ENCODE peak calls at places on chromosomes 4 and X, in eight cellular contexts. One of them, this sample, is unnamed.

GRCh38 chr4:80202784-80203553 is 5.7 kb downstream of the PRDM8 start:
- DNase-seq in CD4-positive, alpha-beta memory T cell: peak
- DNase-seq in posterior cingulate gyrus: no peak
- DNase-seq in mesendoderm: peak
- DNase-seq in cortex of kidney: no peak
- DNase-seq in naive thymus-derived CD8-positive, alpha-beta T cell: peak
- DNase-seq in anterior cingulate cortex: no peak
- DNase-seq in naive thymus-derived CD4-positive, alpha-beta T cell: peak
- DNase-seq in this sample: peak

GRCh38 chr4:72997409-72997808 is 72.1 kb downstream of the COX18 start:
- DNase-seq in CD4-positive, alpha-beta memory T cell: no peak
- DNase-seq in cortex of kidney: no peak
- DNase-seq in naive thymus-derived CD8-positive, alpha-beta T cell: no peak
- DNase-seq in anterior cingulate cortex: no peak
- DNase-seq in posterior cingulate gyrus: no peak
- DNase-seq in naive thymus-derived CD4-positive, alpha-beta T cell: no peak
- DNase-seq in mesendoderm: peak
- DNase-seq in this sample: no peak

GRCh38 chr4:123874044-123874443 is 477.4 kb downstream of the SPRY1 start:
- DNase-seq in naive thymus-derived CD8-positive, alpha-beta T cell: no peak
- DNase-seq in mesendoderm: no peak
- DNase-seq in CD4-positive, alpha-beta memory T cell: no peak
- DNase-seq in anterior cingulate cortex: no peak
- DNase-seq in posterior cingulate gyrus: no peak
- DNase-seq in naive thymus-derived CD4-positive, alpha-beta T cell: no peak
- DNase-seq in cortex of kidney: no peak
- DNase-seq in this sample: no peak

GRCh38 chr4:26220704-26221103 is 100.1 kb upstream of the RBPJ start:
- DNase-seq in anterior cingulate cortex: no peak
- DNase-seq in naive thymus-derived CD4-positive, alpha-beta T cell: no peak
- DNase-seq in mesendoderm: no peak
- DNase-seq in naive thymus-derived CD8-positive, alpha-beta T cell: no peak
- DNase-seq in CD4-positive, alpha-beta memory T cell: no peak
- DNase-seq in posterior cingulate gyrus: no peak
- DNase-seq in cortex of kidney: no peak
- DNase-seq in this sample: peak

GRCh38 chr4:15691346-15692140 is 9.9 kb downstream of the FAM200B start:
- DNase-seq in naive thymus-derived CD8-positive, alpha-beta T cell: no peak
- DNase-seq in cortex of kidney: no peak
- DNase-seq in posterior cingulate gyrus: no peak
- DNase-seq in naive thymus-derived CD4-positive, alpha-beta T cell: no peak
- DNase-seq in anterior cingulate cortex: no peak
- DNase-seq in mesendoderm: no peak
- DNase-seq in CD4-positive, alpha-beta memory T cell: no peak
- DNase-seq in this sample: peak

GRCh38 chr4:3706565-3707422 is 59.4 kb upstream of the ADRA2C start:
- DNase-seq in mesendoderm: no peak
- DNase-seq in CD4-positive, alpha-beta memory T cell: no peak
- DNase-seq in naive thymus-derived CD8-positive, alpha-beta T cell: no peak
- DNase-seq in naive thymus-derived CD4-positive, alpha-beta T cell: no peak
- DNase-seq in cortex of kidney: no peak
- DNase-seq in posterior cingulate gyrus: no peak
- DNase-seq in anterior cingulate cortex: no peak
- DNase-seq in this sample: no peak

GRCh38 chr4:73895201-73896177 is 26.3 kb downstream of the CXCL1 start:
- DNase-seq in naive thymus-derived CD8-positive, alpha-beta T cell: no peak
- DNase-seq in naive thymus-derived CD4-positive, alpha-beta T cell: no peak
- DNase-seq in CD4-positive, alpha-beta memory T cell: no peak
- DNase-seq in mesendoderm: no peak
- DNase-seq in posterior cingulate gyrus: no peak
- DNase-seq in anterior cingulate cortex: no peak
- DNase-seq in cortex of kidney: no peak
- DNase-seq in this sample: no peak

GRCh38 chr4:124415206-124415605 is 297.3 kb downstream of the ANKRD50 start:
- DNase-seq in naive thymus-derived CD4-positive, alpha-beta T cell: no peak
- DNase-seq in cortex of kidney: no peak
- DNase-seq in mesendoderm: no peak
- DNase-seq in anterior cingulate cortex: no peak
- DNase-seq in CD4-positive, alpha-beta memory T cell: no peak
- DNase-seq in naive thymus-derived CD8-positive, alpha-beta T cell: no peak
- DNase-seq in posterior cingulate gyrus: no peak
- DNase-seq in this sample: no peak

GRCh38 chr4:55781809-55782208 is 37.8 kb upstream of the EXOC1L start:
- DNase-seq in naive thymus-derived CD4-positive, alpha-beta T cell: no peak
- DNase-seq in cortex of kidney: no peak
- DNase-seq in CD4-positive, alpha-beta memory T cell: no peak
- DNase-seq in mesendoderm: no peak
- DNase-seq in naive thymus-derived CD8-positive, alpha-beta T cell: no peak
- DNase-seq in anterior cingulate cortex: no peak
- DNase-seq in posterior cingulate gyrus: no peak
- DNase-seq in this sample: no peak

GRCh38 chr4:154630307-154630706 is 17.9 kb upstream of the FGG start:
- DNase-seq in CD4-positive, alpha-beta memory T cell: no peak
- DNase-seq in anterior cingulate cortex: no peak
- DNase-seq in posterior cingulate gyrus: no peak
- DNase-seq in naive thymus-derived CD4-positive, alpha-beta T cell: no peak
- DNase-seq in naive thymus-derived CD8-positive, alpha-beta T cell: no peak
- DNase-seq in mesendoderm: no peak
- DNase-seq in cortex of kidney: no peak
- DNase-seq in this sample: no peak

GRCh38 chrX:103607385-103608304 is at the start of gene TCEAL3:
- DNase-seq in mesendoderm: peak
- DNase-seq in naive thymus-derived CD8-positive, alpha-beta T cell: peak
- DNase-seq in anterior cingulate cortex: peak
- DNase-seq in CD4-positive, alpha-beta memory T cell: peak
- DNase-seq in cortex of kidney: peak
- DNase-seq in posterior cingulate gyrus: peak
- DNase-seq in naive thymus-derived CD4-positive, alpha-beta T cell: peak
- DNase-seq in this sample: no peak

GRCh38 chr4:109589119-109589518 is 29.1 kb downstream of the MCUB start:
- DNase-seq in posterior cingulate gyrus: no peak
- DNase-seq in mesendoderm: peak
- DNase-seq in naive thymus-derived CD4-positive, alpha-beta T cell: no peak
- DNase-seq in naive thymus-derived CD8-positive, alpha-beta T cell: no peak
- DNase-seq in cortex of kidney: no peak
- DNase-seq in CD4-positive, alpha-beta memory T cell: no peak
- DNase-seq in anterior cingulate cortex: no peak
- DNase-seq in this sample: no peak

GRCh38 chr4:7166286-7166685 is 26.1 kb upstream of the SORCS2 start:
- DNase-seq in cortex of kidney: no peak
- DNase-seq in naive thymus-derived CD4-positive, alpha-beta T cell: no peak
- DNase-seq in anterior cingulate cortex: no peak
- DNase-seq in naive thymus-derived CD8-positive, alpha-beta T cell: no peak
- DNase-seq in CD4-positive, alpha-beta memory T cell: no peak
- DNase-seq in posterior cingulate gyrus: no peak
- DNase-seq in mesendoderm: no peak
- DNase-seq in this sample: no peak

GRCh38 chr4:158783775-158784174 is 14.9 kb downstream of the FNIP2 start:
- DNase-seq in CD4-positive, alpha-beta memory T cell: no peak
- DNase-seq in anterior cingulate cortex: no peak
- DNase-seq in cortex of kidney: no peak
- DNase-seq in mesendoderm: no peak
- DNase-seq in naive thymus-derived CD4-positive, alpha-beta T cell: no peak
- DNase-seq in naive thymus-derived CD8-positive, alpha-beta T cell: no peak
- DNase-seq in posterior cingulate gyrus: no peak
- DNase-seq in this sample: peak

GRCh38 chrX:42846741-42847140 is 68.8 kb upstream of the PPP1R2C start:
- DNase-seq in posterior cingulate gyrus: no peak
- DNase-seq in anterior cingulate cortex: no peak
- DNase-seq in mesendoderm: no peak
- DNase-seq in naive thymus-derived CD4-positive, alpha-beta T cell: no peak
- DNase-seq in CD4-positive, alpha-beta memory T cell: no peak
- DNase-seq in naive thymus-derived CD8-positive, alpha-beta T cell: no peak
- DNase-seq in cortex of kidney: no peak
- DNase-seq in this sample: no peak

GRCh38 chr4:144190009-144190408 is 49.5 kb upstream of the GYPA start:
- DNase-seq in anterior cingulate cortex: no peak
- DNase-seq in mesendoderm: no peak
- DNase-seq in posterior cingulate gyrus: no peak
- DNase-seq in naive thymus-derived CD4-positive, alpha-beta T cell: no peak
- DNase-seq in naive thymus-derived CD8-positive, alpha-beta T cell: no peak
- DNase-seq in cortex of kidney: no peak
- DNase-seq in CD4-positive, alpha-beta memory T cell: no peak
- DNase-seq in this sample: no peak

GRCh38 chr4:4714330-4714729 is 145.1 kb upstream of the MSX1 start:
- DNase-seq in naive thymus-derived CD8-positive, alpha-beta T cell: no peak
- DNase-seq in posterior cingulate gyrus: no peak
- DNase-seq in anterior cingulate cortex: no peak
- DNase-seq in naive thymus-derived CD4-positive, alpha-beta T cell: no peak
- DNase-seq in cortex of kidney: no peak
- DNase-seq in CD4-positive, alpha-beta memory T cell: no peak
- DNase-seq in mesendoderm: peak
- DNase-seq in this sample: no peak

GRCh38 chr4:183873389-183874185 is 31.5 kb upstream of the STOX2 start:
- DNase-seq in CD4-positive, alpha-beta memory T cell: no peak
- DNase-seq in mesendoderm: no peak
- DNase-seq in posterior cingulate gyrus: no peak
- DNase-seq in anterior cingulate cortex: no peak
- DNase-seq in naive thymus-derived CD4-positive, alpha-beta T cell: no peak
- DNase-seq in cortex of kidney: no peak
- DNase-seq in naive thymus-derived CD8-positive, alpha-beta T cell: no peak
- DNase-seq in this sample: peak

GRCh38 chr4:139825523-139826014 is 159.9 kb downstream of the MGST2 start:
- DNase-seq in posterior cingulate gyrus: no peak
- DNase-seq in naive thymus-derived CD8-positive, alpha-beta T cell: no peak
- DNase-seq in anterior cingulate cortex: no peak
- DNase-seq in cortex of kidney: no peak
- DNase-seq in naive thymus-derived CD4-positive, alpha-beta T cell: no peak
- DNase-seq in mesendoderm: peak
- DNase-seq in CD4-positive, alpha-beta memory T cell: no peak
- DNase-seq in this sample: no peak

GRCh38 chr4:134632056-134632455 is 430.5 kb upstream of the PABPC4L start:
- DNase-seq in mesendoderm: no peak
- DNase-seq in naive thymus-derived CD8-positive, alpha-beta T cell: no peak
- DNase-seq in CD4-positive, alpha-beta memory T cell: no peak
- DNase-seq in anterior cingulate cortex: no peak
- DNase-seq in posterior cingulate gyrus: no peak
- DNase-seq in naive thymus-derived CD4-positive, alpha-beta T cell: no peak
- DNase-seq in cortex of kidney: no peak
- DNase-seq in this sample: no peak

GRCh38 chr4:41696131-41696530 is 52.4 kb downstream of the PHOX2B start:
- DNase-seq in cortex of kidney: no peak
- DNase-seq in anterior cingulate cortex: no peak
- DNase-seq in CD4-positive, alpha-beta memory T cell: no peak
- DNase-seq in mesendoderm: no peak
- DNase-seq in naive thymus-derived CD8-positive, alpha-beta T cell: no peak
- DNase-seq in naive thymus-derived CD4-positive, alpha-beta T cell: no peak
- DNase-seq in posterior cingulate gyrus: no peak
- DNase-seq in this sample: no peak

GRCh38 chr4:140851032-140851636 is 94.9 kb upstream of the TBC1D9 start:
- DNase-seq in mesendoderm: peak
- DNase-seq in naive thymus-derived CD4-positive, alpha-beta T cell: no peak
- DNase-seq in CD4-positive, alpha-beta memory T cell: peak
- DNase-seq in cortex of kidney: no peak
- DNase-seq in anterior cingulate cortex: peak
- DNase-seq in naive thymus-derived CD8-positive, alpha-beta T cell: peak
- DNase-seq in posterior cingulate gyrus: peak
- DNase-seq in this sample: peak

GRCh38 chr4:173958445-173958844 is 325.0 kb downstream of the FBXO8 start:
- DNase-seq in cortex of kidney: no peak
- DNase-seq in naive thymus-derived CD8-positive, alpha-beta T cell: no peak
- DNase-seq in naive thymus-derived CD4-positive, alpha-beta T cell: no peak
- DNase-seq in CD4-positive, alpha-beta memory T cell: no peak
- DNase-seq in posterior cingulate gyrus: no peak
- DNase-seq in anterior cingulate cortex: no peak
- DNase-seq in mesendoderm: no peak
- DNase-seq in this sample: peak

GRCh38 chr4:16226816-16227461 is 668 bp upstream of the TAPT1 start:
- DNase-seq in naive thymus-derived CD8-positive, alpha-beta T cell: peak
- DNase-seq in naive thymus-derived CD4-positive, alpha-beta T cell: peak
- DNase-seq in mesendoderm: peak
- DNase-seq in posterior cingulate gyrus: peak
- DNase-seq in anterior cingulate cortex: no peak
- DNase-seq in cortex of kidney: no peak
- DNase-seq in CD4-positive, alpha-beta memory T cell: peak
- DNase-seq in this sample: no peak

GRCh38 chr4:107906458-107907100 is 24.8 kb upstream of the CYP2U1 start:
- DNase-seq in naive thymus-derived CD4-positive, alpha-beta T cell: no peak
- DNase-seq in cortex of kidney: no peak
- DNase-seq in mesendoderm: no peak
- DNase-seq in naive thymus-derived CD8-positive, alpha-beta T cell: no peak
- DNase-seq in CD4-positive, alpha-beta memory T cell: no peak
- DNase-seq in posterior cingulate gyrus: no peak
- DNase-seq in anterior cingulate cortex: no peak
- DNase-seq in this sample: no peak

GRCh38 chrX:139967300-139967699 is 2.0 kb upstream of the CXorf66 start:
- DNase-seq in naive thymus-derived CD4-positive, alpha-beta T cell: no peak
- DNase-seq in anterior cingulate cortex: no peak
- DNase-seq in CD4-positive, alpha-beta memory T cell: no peak
- DNase-seq in mesendoderm: peak
- DNase-seq in cortex of kidney: no peak
- DNase-seq in naive thymus-derived CD8-positive, alpha-beta T cell: no peak
- DNase-seq in posterior cingulate gyrus: no peak
- DNase-seq in this sample: no peak

GRCh38 chr4:98092833-98093439 is 50.3 kb downstream of the STPG2 start:
- DNase-seq in posterior cingulate gyrus: no peak
- DNase-seq in mesendoderm: peak
- DNase-seq in naive thymus-derived CD4-positive, alpha-beta T cell: no peak
- DNase-seq in anterior cingulate cortex: no peak
- DNase-seq in CD4-positive, alpha-beta memory T cell: no peak
- DNase-seq in naive thymus-derived CD8-positive, alpha-beta T cell: no peak
- DNase-seq in cortex of kidney: no peak
- DNase-seq in this sample: no peak

GRCh38 chrX:89124985-89125384 is 378.0 kb downstream of the CPXCR1 start:
- DNase-seq in naive thymus-derived CD8-positive, alpha-beta T cell: no peak
- DNase-seq in CD4-positive, alpha-beta memory T cell: no peak
- DNase-seq in mesendoderm: no peak
- DNase-seq in posterior cingulate gyrus: no peak
- DNase-seq in anterior cingulate cortex: no peak
- DNase-seq in naive thymus-derived CD4-positive, alpha-beta T cell: no peak
- DNase-seq in cortex of kidney: no peak
- DNase-seq in this sample: no peak